ENCODE peak calls at places on chromosomes 13 and 19, in five cellular contexts. C is Peyer's patch, V is HFF-Myc, N is left ventricle myocardium inferior, A is upper lobe of left lung. K is an unnamed sample.

GRCh38 chr13:28177327-28177726 is 39.0 kb downstream of the PAN3 start:
- DNase-seq in V (no peak), C (no peak), N (no peak), A (no peak), K (no peak)

GRCh38 chr19:24033962-24034342 is 53.0 kb upstream of the ZNF254 start:
- DNase-seq in A (peak), N (peak), V (peak), C (peak), K (peak)

GRCh38 chr13:24654741-24655140 is 25.5 kb upstream of the ATP12A start:
- DNase-seq in C (no peak), A (no peak), V (no peak), N (no peak), K (peak)

GRCh38 chr19:5985098-5985783 is 7.3 kb upstream of the RANBP3 start:
- DNase-seq in A (no peak), C (no peak), N (no peak), V (no peak), K (peak)

GRCh38 chr13:70162141-70162540 is 53.9 kb upstream of the KLHL1 start:
- DNase-seq in N (no peak), A (no peak), C (no peak), V (no peak), K (no peak)

GRCh38 chr13:40987606-40988280 is 31.4 kb downstream of the ELF1 start:
- DNase-seq in V (no peak), A (no peak), N (no peak), C (no peak), K (no peak)

GRCh38 chr19:49407079-49407478 is 16.2 kb downstream of the PTH2 start:
- DNase-seq in V (no peak), A (no peak), C (no peak), N (no peak), K (no peak)

GRCh38 chr13:50141660-50142010 is 126.4 kb downstream of the KCNRG start:
- DNase-seq in V (no peak), A (no peak), C (no peak), N (no peak), K (no peak)

GRCh38 chr13:51814825-51815650 is 11.1 kb upstream of the DHRS12 start:
- DNase-seq in N (peak), C (peak), V (no peak), A (peak), K (no peak)

GRCh38 chr13:80011448-80012212 is 329.3 kb downstream of the SPRY2 start:
- DNase-seq in N (no peak), A (no peak), C (no peak), V (no peak), K (no peak)

GRCh38 chr13:88005188-88005587 is 334.0 kb downstream of the SLITRK5 start:
- DNase-seq in A (no peak), C (no peak), V (no peak), N (no peak), K (no peak)

GRCh38 chr13:99293178-99293577 is 14.0 kb downstream of the GPR183 start:
- DNase-seq in C (no peak), A (no peak), V (no peak), N (no peak), K (no peak)

GRCh38 chr13:21501709-21502108 is 42.6 kb upstream of the ZDHHC20 start:
- DNase-seq in A (no peak), C (no peak), N (no peak), V (no peak), K (no peak)

GRCh38 chr13:89982406-89983085 is 1364.9 kb upstream of the MIR17HG start:
- DNase-seq in C (no peak), V (no peak), N (no peak), A (no peak), K (no peak)

GRCh38 chr13:77580748-77581147 is 45.2 kb downstream of the SCEL start:
- DNase-seq in N (no peak), A (no peak), V (no peak), C (no peak), K (no peak)

GRCh38 chr13:40596484-40596883 is 70.0 kb downstream of the FOXO1 start:
- DNase-seq in V (no peak), C (no peak), A (no peak), N (no peak), K (no peak)

GRCh38 chr13:45811891-45812583 is 39.5 kb downstream of the SIAH3 start:
- DNase-seq in C (no peak), V (no peak), N (no peak), A (no peak), K (no peak)

GRCh38 chr19:39553082-39553652 is 13.2 kb upstream of the EID2 start:
- DNase-seq in A (no peak), C (no peak), N (no peak), V (no peak), K (no peak)

GRCh38 chr19:41398042-41398403 is 405 bp downstream of the BCKDHA start:
- DNase-seq in N (no peak), A (no peak), C (no peak), V (no peak), K (no peak)

GRCh38 chr13:113538689-113539058 is 45.9 kb upstream of the TFDP1 start:
- DNase-seq in A (no peak), C (no peak), V (no peak), N (no peak), K (no peak)

GRCh38 chr19:51980116-51980736 is 6.4 kb downstream of the ZNF350 start:
- DNase-seq in C (no peak), V (no peak), A (no peak), N (no peak), K (no peak)

GRCh38 chr13:46307554-46307953 is 79.5 kb downstream of the RUBCNL start:
- DNase-seq in N (no peak), A (no peak), C (no peak), V (no peak), K (no peak)

GRCh38 chr19:46692918-46693722 is 23.8 kb downstream of the PRKD2 start:
- DNase-seq in V (no peak), C (no peak), A (no peak), N (no peak), K (no peak)

GRCh38 chr13:72849571-72849970 is 67.6 kb downstream of the PIBF1 start:
- DNase-seq in A (no peak), N (no peak), V (peak), C (no peak), K (peak)

GRCh38 chr19:35357867-35358573 is at the start of gene FFAR3:
- DNase-seq in C (no peak), N (peak), V (no peak), A (peak), K (no peak)

GRCh38 chr13:24216176-24216575 is 55.7 kb downstream of the SPATA13 start:
- DNase-seq in C (no peak), V (no peak), N (no peak), A (no peak), K (no peak)

GRCh38 chr13:26253262-26253786 is 605 bp upstream of the CDK8 start:
- DNase-seq in V (no peak), A (no peak), C (no peak), N (no peak), K (no peak)

GRCh38 chr13:66835040-66835628 is 395.0 kb downstream of the PCDH9 start:
- DNase-seq in C (peak), N (peak), V (no peak), A (peak), K (no peak)

GRCh38 chr19:19077103-19077502 is 13.3 kb downstream of the SLC25A42 start:
- DNase-seq in A (peak), C (no peak), N (no peak), V (no peak), K (no peak)

GRCh38 chr13:113607477-113608245 is 23.1 kb downstream of the TFDP1 start:
- DNase-seq in N (no peak), A (peak), C (no peak), V (no peak), K (no peak)

GRCh38 chr19:57651654-57651996 is 17.1 kb upstream of the ZSCAN4 start:
- DNase-seq in C (no peak), A (no peak), V (no peak), N (no peak), K (no peak)
- TF ChIP-seq CTCF in C (no peak), A (no peak), V (peak), N (peak), K (peak)

GRCh38 chr19:16657384-16657783 is 2.6 kb downstream of the SMIM7 start:
- DNase-seq in N (no peak), A (no peak), C (no peak), V (no peak), K (no peak)

GRCh38 chr19:16659464-16659831 is 496 bp downstream of the SMIM7 start:
- DNase-seq in V (no peak), C (no peak), A (no peak), N (no peak), K (no peak)

GRCh38 chr19:16661480-16662034 is 618 bp downstream of the TMEM38A start:
- DNase-seq in N (peak), V (no peak), C (peak), A (peak), K (no peak)

GRCh38 chr19:16660763-16661479 is at the start of gene TMEM38A:
- DNase-seq in V (no peak), A (peak), C (peak), N (peak), K (no peak)

GRCh38 chr19:16659832-16660708 is at the start of gene SMIM7:
- DNase-seq in C (peak), N (peak), V (peak), A (peak), K (peak)
- H3K4me3 ChIP-seq in C (peak), N (peak), V (peak), A (peak), K (peak)

GRCh38 chr13:35822666-35823065 is 308.5 kb downstream of the DCLK1 start:
- DNase-seq in N (no peak), C (no peak), A (no peak), V (no peak), K (no peak)
- TF ChIP-seq CTCF in N (no peak), C (no peak), A (no peak), V (no peak), K (no peak)

GRCh38 chr19:36796714-36796999 is 24.1 kb upstream of the ZNF850 start:
- DNase-seq in V (no peak), N (no peak), C (no peak), A (no peak), K (no peak)

DNA sequence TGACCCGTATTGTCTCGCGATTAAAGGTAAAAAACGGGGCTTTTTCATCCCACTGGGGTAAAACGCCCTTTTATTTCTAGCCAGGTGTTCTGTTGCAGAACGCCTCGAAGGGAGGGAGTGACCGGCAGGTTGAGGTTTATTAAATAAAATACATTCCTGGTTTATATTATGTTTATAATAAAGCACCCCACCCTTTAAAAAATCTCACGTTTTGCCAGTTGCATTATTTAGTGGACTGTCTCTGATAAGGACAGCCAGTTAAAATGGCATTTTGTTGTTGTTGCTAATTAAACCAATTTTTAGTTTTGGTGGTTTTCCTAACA is 25.1 kb upstream of the ZNF850 start:
- DNase-seq in N (no peak), C (no peak), A (no peak), V (no peak), K (no peak)
- H3K4me3 ChIP-seq in N (peak), C (peak), A (peak), V (peak), K (peak)

GRCh38 chr13:98142427-98143156 is at the start of gene FARP1:
- DNase-seq in V (no peak), A (peak), C (peak), N (peak), K (no peak)
- TF ChIP-seq CTCF in V (no peak), A (peak), C (peak), N (peak), K (peak)

DNA sequence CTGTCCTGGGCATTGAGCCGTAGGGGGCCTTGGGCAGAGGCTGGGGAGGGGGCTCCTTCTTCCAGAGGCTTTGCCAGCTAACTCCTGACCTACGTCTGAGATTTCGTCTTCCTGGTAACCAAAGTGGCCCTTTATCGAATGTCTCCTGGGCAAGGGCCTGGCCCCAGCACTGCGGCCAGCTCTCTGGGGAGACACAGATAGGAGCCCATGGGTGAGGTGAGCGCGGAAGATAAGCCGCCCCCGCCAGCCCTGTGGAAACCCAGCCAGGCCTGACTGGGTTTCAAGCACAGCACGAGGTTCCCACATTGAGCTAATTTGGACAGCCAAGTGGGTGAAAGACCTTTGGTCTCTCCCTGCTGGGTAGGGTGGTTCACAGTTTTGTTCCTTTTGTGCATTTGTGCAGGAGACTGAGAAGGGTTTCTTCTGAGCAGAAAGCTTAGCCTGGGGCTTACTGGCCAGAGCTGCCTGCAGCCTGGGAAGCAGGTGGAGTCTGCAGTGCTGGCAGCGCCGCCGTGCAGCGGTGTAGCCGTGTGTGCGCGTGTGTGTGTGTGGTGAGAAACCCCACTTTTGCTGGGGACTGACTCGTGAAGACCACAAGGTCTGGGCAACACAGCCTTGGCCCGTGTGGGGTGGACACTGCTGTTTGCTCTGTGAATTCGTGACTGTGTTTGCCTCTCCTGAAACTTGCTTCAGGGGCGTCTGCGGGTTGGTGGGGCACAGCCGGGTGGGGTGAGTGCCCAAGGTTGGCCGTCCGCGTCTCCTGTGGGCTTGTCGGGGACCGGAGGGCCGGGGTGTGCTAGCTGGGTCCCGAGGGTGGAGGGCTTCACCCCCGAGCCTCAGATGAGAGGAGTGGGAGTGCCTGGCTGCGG is 2.5 kb downstream of the BSG start:
- DNase-seq in V (no peak), N (peak), A (no peak), C (no peak), K (no peak)
- H3K4me3 ChIP-seq in V (peak), N (peak), A (peak), C (no peak), K (peak)

GRCh38 chr19:10295305-10295846 is 5.6 kb downstream of the ICAM5 start:
- DNase-seq in N (no peak), A (peak), C (peak), V (no peak), K (no peak)
- TF ChIP-seq CTCF in N (no peak), A (no peak), C (no peak), V (peak), K (peak)